ENCODE peak calls at places on chromosomes 11 and 22, in eight cellular contexts. One of them, this sample, is unnamed.

GRCh38 chr11:118224512-118225180 is at the start of gene JAML:
- DNase-seq in HCT116: no peak
- DNase-seq in OCI-LY7: peak
- DNase-seq in GM23338: no peak
- DNase-seq in hepatocyte: no peak
- DNase-seq in MM.1S: no peak
- DNase-seq in SK-N-SH: no peak
- DNase-seq in PC-3: no peak
- DNase-seq in this sample: no peak

GRCh38 chr11:73167555-73167954 is 25.4 kb upstream of the FCHSD2 start:
- DNase-seq in MM.1S: no peak
- DNase-seq in hepatocyte: no peak
- DNase-seq in OCI-LY7: no peak
- DNase-seq in GM23338: no peak
- DNase-seq in SK-N-SH: no peak
- DNase-seq in HCT116: no peak
- DNase-seq in PC-3: no peak
- DNase-seq in this sample: no peak

GRCh38 chr11:111922803-111923202 is 4.1 kb downstream of the C11orf52 start:
- DNase-seq in SK-N-SH: no peak
- DNase-seq in OCI-LY7: no peak
- DNase-seq in HCT116: no peak
- DNase-seq in PC-3: peak
- DNase-seq in hepatocyte: no peak
- DNase-seq in MM.1S: no peak
- DNase-seq in GM23338: no peak
- DNase-seq in this sample: peak

GRCh38 chr11:59875856-59876519 is 2.6 kb upstream of the OOSP3 start:
- DNase-seq in PC-3: no peak
- DNase-seq in hepatocyte: no peak
- DNase-seq in MM.1S: no peak
- DNase-seq in GM23338: no peak
- DNase-seq in SK-N-SH: no peak
- DNase-seq in HCT116: no peak
- DNase-seq in OCI-LY7: no peak
- DNase-seq in this sample: no peak

GRCh38 chr11:6724013-6724412 is 40.9 kb upstream of the MRPL17 start:
- DNase-seq in HCT116: no peak
- DNase-seq in PC-3: no peak
- DNase-seq in hepatocyte: no peak
- DNase-seq in GM23338: no peak
- DNase-seq in MM.1S: no peak
- DNase-seq in SK-N-SH: no peak
- DNase-seq in OCI-LY7: no peak
- DNase-seq in this sample: no peak

GRCh38 chr11:123800041-123800440 is 6.1 kb downstream of the OR6M1 start:
- DNase-seq in hepatocyte: no peak
- DNase-seq in SK-N-SH: no peak
- DNase-seq in GM23338: no peak
- DNase-seq in MM.1S: no peak
- DNase-seq in PC-3: no peak
- DNase-seq in OCI-LY7: no peak
- DNase-seq in HCT116: no peak
- DNase-seq in this sample: no peak

GRCh38 chr22:26939466-26939865 is 282.1 kb downstream of the MIAT start:
- DNase-seq in MM.1S: no peak
- DNase-seq in hepatocyte: no peak
- DNase-seq in GM23338: no peak
- DNase-seq in HCT116: no peak
- DNase-seq in SK-N-SH: no peak
- DNase-seq in PC-3: no peak
- DNase-seq in OCI-LY7: no peak
- DNase-seq in this sample: no peak

GRCh38 chr11:122721964-122722266 is 66.4 kb downstream of the UBASH3B start:
- DNase-seq in SK-N-SH: no peak
- DNase-seq in HCT116: peak
- DNase-seq in GM23338: no peak
- DNase-seq in PC-3: peak
- DNase-seq in OCI-LY7: no peak
- DNase-seq in MM.1S: no peak
- DNase-seq in hepatocyte: no peak
- DNase-seq in this sample: peak

GRCh38 chr22:44658371-44658953 is 43.5 kb upstream of the PRR5 start:
- DNase-seq in PC-3: no peak
- DNase-seq in MM.1S: no peak
- DNase-seq in SK-N-SH: peak
- DNase-seq in OCI-LY7: no peak
- DNase-seq in HCT116: no peak
- DNase-seq in GM23338: no peak
- DNase-seq in hepatocyte: peak
- DNase-seq in this sample: peak

GRCh38 chr11:114090976-114091375 is 31.5 kb downstream of the ZBTB16 start:
- DNase-seq in HCT116: no peak
- DNase-seq in OCI-LY7: no peak
- DNase-seq in SK-N-SH: no peak
- DNase-seq in hepatocyte: no peak
- DNase-seq in GM23338: no peak
- DNase-seq in PC-3: no peak
- DNase-seq in MM.1S: no peak
- DNase-seq in this sample: no peak

DNA sequence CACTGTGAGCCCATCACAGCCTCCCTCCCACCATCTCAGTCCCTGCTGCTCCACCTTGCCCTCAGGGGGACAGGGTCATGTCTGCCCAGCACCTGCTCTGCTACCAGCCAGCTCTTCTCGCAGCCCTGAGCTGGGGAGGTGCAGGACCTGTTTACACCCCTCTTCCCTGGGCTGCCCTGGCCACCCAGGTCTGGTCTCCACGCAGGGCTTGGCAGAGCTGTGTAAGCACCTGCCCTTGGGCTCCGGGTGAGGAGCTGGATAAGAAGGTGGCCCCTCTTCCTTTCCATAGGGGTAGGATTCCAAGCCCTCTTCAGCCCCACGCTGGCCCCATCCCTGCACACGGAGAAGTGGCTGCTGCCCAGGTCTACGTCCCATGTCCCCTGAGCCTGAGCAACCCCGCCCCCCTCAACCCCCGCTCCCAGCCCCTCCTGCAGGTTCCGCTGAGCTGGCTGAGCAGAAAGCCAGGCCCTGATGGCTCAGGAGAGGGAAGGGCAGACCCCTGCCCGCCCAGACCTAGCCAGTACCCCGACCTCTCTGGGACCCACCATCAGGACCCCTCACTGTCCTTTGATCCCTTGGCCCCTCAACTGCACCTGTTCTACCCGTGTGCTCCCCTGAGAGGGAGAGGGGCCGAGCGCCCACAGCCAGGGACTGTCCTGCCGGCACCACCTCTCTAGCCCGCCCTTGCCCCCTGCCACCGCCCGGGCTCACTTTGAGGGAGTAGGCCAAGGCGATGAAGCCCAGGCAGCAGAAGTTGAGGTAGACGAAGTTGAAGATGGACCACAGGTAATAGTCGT is 3.2 kb downstream of the IFITM10 start:
- DNase-seq in GM23338: no peak
- DNase-seq in hepatocyte: no peak
- DNase-seq in MM.1S: no peak
- DNase-seq in HCT116: no peak
- DNase-seq in OCI-LY7: no peak
- DNase-seq in SK-N-SH: peak
- DNase-seq in PC-3: no peak
- DNase-seq in this sample: no peak
- H3K4me2 ChIP-seq in GM23338: no peak
- H3K4me2 ChIP-seq in hepatocyte: no peak
- H3K4me2 ChIP-seq in MM.1S: no peak
- H3K4me2 ChIP-seq in HCT116: no peak
- H3K4me2 ChIP-seq in OCI-LY7: no peak
- H3K4me2 ChIP-seq in SK-N-SH: no peak
- H3K4me2 ChIP-seq in PC-3: no peak
- H3K4me2 ChIP-seq in this sample: no peak

GRCh38 chr11:65434057-65434666 is 11.6 kb downstream of the NEAT1 start:
- DNase-seq in GM23338: no peak
- DNase-seq in OCI-LY7: no peak
- DNase-seq in hepatocyte: no peak
- DNase-seq in HCT116: no peak
- DNase-seq in PC-3: no peak
- DNase-seq in SK-N-SH: no peak
- DNase-seq in MM.1S: no peak
- DNase-seq in this sample: peak
- TF ChIP-seq EZH2phosphoT487 in GM23338: no peak
- TF ChIP-seq EZH2phosphoT487 in OCI-LY7: no peak
- TF ChIP-seq EZH2phosphoT487 in hepatocyte: no peak
- TF ChIP-seq EZH2phosphoT487 in HCT116: no peak
- TF ChIP-seq EZH2phosphoT487 in PC-3: no peak
- TF ChIP-seq EZH2phosphoT487 in SK-N-SH: no peak
- TF ChIP-seq EZH2phosphoT487 in MM.1S: no peak
- TF ChIP-seq EZH2phosphoT487 in this sample: no peak

DNA sequence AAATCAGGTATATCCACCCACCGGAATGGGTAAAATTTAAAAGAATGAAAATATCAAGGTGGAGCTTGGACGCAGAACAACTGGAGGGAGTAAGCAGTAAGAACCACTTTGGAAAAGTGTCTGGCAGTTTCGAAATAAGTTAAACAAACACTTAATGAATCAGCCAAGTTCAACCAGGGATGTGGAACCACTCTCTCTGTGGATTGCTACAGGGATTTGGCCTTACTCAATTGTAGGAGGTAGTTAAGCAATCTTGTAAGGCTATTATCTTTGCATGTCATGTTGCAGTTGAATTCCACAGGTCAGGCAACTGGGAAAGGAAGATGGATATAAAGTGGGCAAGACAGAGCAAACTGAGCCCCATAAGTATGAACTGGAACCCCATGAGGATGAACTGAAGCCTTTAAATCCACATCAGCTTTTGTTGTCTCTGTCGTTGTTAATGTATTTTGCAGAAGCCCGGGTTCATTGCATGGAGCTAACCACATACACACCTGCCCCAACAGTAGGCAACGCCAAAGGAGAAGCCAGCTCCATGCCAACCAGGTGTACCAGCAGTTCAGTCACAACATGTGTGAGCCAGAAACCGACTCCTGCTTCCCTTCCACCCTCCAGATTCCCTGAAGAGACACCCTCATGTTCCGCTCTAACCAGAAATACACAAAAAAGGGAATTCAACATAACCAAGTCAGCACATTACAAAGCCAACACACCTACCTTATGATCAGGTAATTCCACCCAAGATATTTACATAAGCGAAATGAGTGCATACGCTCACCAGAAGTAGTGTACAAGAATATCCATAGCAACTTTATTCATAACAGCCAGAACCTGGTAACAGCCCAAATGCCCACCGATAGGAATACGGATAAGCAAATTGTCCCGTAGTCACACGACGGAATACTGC is 8.0 kb upstream of the SLC43A3 start:
- DNase-seq in HCT116: no peak
- DNase-seq in OCI-LY7: no peak
- DNase-seq in MM.1S: no peak
- DNase-seq in PC-3: peak
- DNase-seq in hepatocyte: peak
- DNase-seq in SK-N-SH: no peak
- DNase-seq in GM23338: no peak
- DNase-seq in this sample: peak
- H3K4me2 ChIP-seq in HCT116: no peak
- H3K4me2 ChIP-seq in OCI-LY7: no peak
- H3K4me2 ChIP-seq in MM.1S: no peak
- H3K4me2 ChIP-seq in PC-3: peak
- H3K4me2 ChIP-seq in hepatocyte: peak
- H3K4me2 ChIP-seq in SK-N-SH: no peak
- H3K4me2 ChIP-seq in GM23338: no peak
- H3K4me2 ChIP-seq in this sample: peak

GRCh38 chr11:128505449-128506058 is 81.8 kb downstream of the ETS1 start:
- DNase-seq in PC-3: no peak
- DNase-seq in GM23338: no peak
- DNase-seq in OCI-LY7: no peak
- DNase-seq in hepatocyte: no peak
- DNase-seq in MM.1S: no peak
- DNase-seq in HCT116: no peak
- DNase-seq in SK-N-SH: peak
- DNase-seq in this sample: no peak
- TF ChIP-seq EZH2phosphoT487 in PC-3: no peak
- TF ChIP-seq EZH2phosphoT487 in GM23338: no peak
- TF ChIP-seq EZH2phosphoT487 in OCI-LY7: no peak
- TF ChIP-seq EZH2phosphoT487 in hepatocyte: no peak
- TF ChIP-seq EZH2phosphoT487 in MM.1S: no peak
- TF ChIP-seq EZH2phosphoT487 in HCT116: no peak
- TF ChIP-seq EZH2phosphoT487 in SK-N-SH: no peak
- TF ChIP-seq EZH2phosphoT487 in this sample: no peak

DNA sequence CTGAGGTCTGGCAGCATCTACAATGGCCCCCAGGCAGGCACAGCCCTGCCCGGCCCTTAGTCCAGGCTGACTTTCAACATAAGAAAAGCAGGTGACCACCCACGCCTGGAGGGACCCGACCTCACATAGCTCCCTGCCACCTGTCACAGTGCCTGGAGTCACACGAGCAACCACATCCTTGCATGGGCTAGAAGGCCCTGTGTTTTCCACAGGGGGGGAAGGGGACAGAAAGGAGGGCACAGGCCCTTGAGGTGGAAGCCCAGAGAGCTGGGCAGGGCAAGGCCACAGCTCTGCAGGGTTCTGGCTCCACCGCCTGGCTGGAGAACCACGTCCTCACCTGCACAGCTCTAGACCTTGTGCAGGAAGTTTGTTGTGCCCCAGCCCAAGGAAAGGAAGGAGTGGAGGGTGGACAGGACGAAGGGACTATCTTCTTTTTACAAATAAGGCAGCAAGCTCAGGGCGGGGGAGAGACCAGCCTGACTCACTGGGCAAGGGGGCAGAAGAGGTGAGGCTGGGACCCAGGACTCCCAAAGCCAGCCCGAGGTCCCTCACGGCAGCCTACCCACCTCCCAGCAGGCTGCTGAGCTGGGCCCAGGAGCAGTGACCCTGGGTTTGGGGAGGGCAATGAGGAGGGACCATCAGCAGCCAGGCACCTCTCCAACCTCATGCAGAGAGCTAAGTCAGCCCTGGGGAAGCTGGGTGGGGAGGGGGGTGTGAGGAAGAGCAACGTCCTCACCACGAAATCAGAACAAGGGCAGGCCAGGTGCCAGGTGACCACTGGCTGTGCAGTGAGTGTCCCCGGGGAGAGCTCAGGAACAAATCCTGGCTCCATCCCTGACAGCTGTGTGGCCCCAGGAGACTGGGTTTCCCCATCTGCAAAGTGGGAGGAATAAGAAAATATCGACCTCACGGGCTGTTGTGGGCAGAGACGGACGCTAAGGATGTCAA is 4.3 kb downstream of the C1QTNF6 start:
- DNase-seq in hepatocyte: no peak
- DNase-seq in HCT116: no peak
- DNase-seq in GM23338: no peak
- DNase-seq in OCI-LY7: no peak
- DNase-seq in SK-N-SH: no peak
- DNase-seq in MM.1S: no peak
- DNase-seq in PC-3: no peak
- DNase-seq in this sample: no peak
- H3K4me2 ChIP-seq in hepatocyte: no peak
- H3K4me2 ChIP-seq in HCT116: no peak
- H3K4me2 ChIP-seq in GM23338: no peak
- H3K4me2 ChIP-seq in OCI-LY7: no peak
- H3K4me2 ChIP-seq in SK-N-SH: no peak
- H3K4me2 ChIP-seq in MM.1S: no peak
- H3K4me2 ChIP-seq in PC-3: no peak
- H3K4me2 ChIP-seq in this sample: no peak

DNA sequence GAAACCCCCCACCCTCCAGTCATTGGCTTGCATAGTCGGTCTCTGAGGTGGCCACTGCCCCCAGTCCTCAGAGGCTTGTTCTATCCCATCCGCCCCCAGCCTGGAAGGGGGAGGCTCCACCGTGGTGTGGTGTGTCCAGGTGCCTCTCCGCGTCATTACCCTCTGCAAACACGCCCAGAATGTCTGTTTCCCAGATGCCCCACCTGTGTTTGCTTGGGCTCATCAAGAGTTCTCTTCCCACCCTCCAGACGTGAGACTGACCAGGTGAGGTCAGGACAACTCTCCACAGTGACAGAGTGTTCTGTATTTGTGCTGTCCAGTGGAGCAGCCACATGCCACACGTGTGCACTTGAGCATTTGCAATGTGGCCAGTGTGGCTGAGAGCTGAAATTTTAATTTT is 24.9 kb downstream of the LRRC10B start:
- DNase-seq in MM.1S: no peak
- DNase-seq in SK-N-SH: no peak
- DNase-seq in HCT116: no peak
- DNase-seq in GM23338: no peak
- DNase-seq in PC-3: peak
- DNase-seq in hepatocyte: peak
- DNase-seq in OCI-LY7: no peak
- DNase-seq in this sample: no peak
- TF ChIP-seq EZH2phosphoT487 in MM.1S: no peak
- TF ChIP-seq EZH2phosphoT487 in SK-N-SH: no peak
- TF ChIP-seq EZH2phosphoT487 in HCT116: no peak
- TF ChIP-seq EZH2phosphoT487 in GM23338: no peak
- TF ChIP-seq EZH2phosphoT487 in PC-3: no peak
- TF ChIP-seq EZH2phosphoT487 in hepatocyte: no peak
- TF ChIP-seq EZH2phosphoT487 in OCI-LY7: no peak
- TF ChIP-seq EZH2phosphoT487 in this sample: no peak

This sample was measured in GM23248.